ENCODE peak calls at places on chromosomes 11 and 22, in seven cellular contexts. One of them, this sample, is unnamed.

GRCh38 chr22:17369553-17370035 is 334 bp downstream of the CECR2 start:
- DNase-seq in ecto neural progenitor cell: peak
- DNase-seq in left lung: peak
- DNase-seq in NCI-H774: no peak
- DNase-seq in ureter: no peak
- DNase-seq in NCI-H2171 treated with DMSO at 0.1 percent for 48 hours: peak
- DNase-seq in stimulated activated CD4-positive, alpha-beta T cell treated with anti-CD3 and anti-CD28 coated beads, Interleukin-15, amount 100 ng/mL, for 24 hours: peak
- DNase-seq in this sample: no peak

GRCh38 chr11:113690619-113691569 is 15.2 kb downstream of the TMPRSS5 start:
- DNase-seq in left lung: peak
- DNase-seq in NCI-H774: no peak
- DNase-seq in NCI-H2171 treated with DMSO at 0.1 percent for 48 hours: no peak
- DNase-seq in stimulated activated CD4-positive, alpha-beta T cell treated with anti-CD3 and anti-CD28 coated beads, Interleukin-15, amount 100 ng/mL, for 24 hours: peak
- DNase-seq in ecto neural progenitor cell: peak
- DNase-seq in ureter: peak
- DNase-seq in this sample: no peak

GRCh38 chr11:62857541-62857982 is 18.2 kb upstream of the WDR74 start:
- DNase-seq in stimulated activated CD4-positive, alpha-beta T cell treated with anti-CD3 and anti-CD28 coated beads, Interleukin-15, amount 100 ng/mL, for 24 hours: no peak
- DNase-seq in NCI-H774: no peak
- DNase-seq in ecto neural progenitor cell: no peak
- DNase-seq in left lung: no peak
- DNase-seq in NCI-H2171 treated with DMSO at 0.1 percent for 48 hours: no peak
- DNase-seq in ureter: no peak
- DNase-seq in this sample: no peak

GRCh38 chr11:122796128-122796717 is 42.1 kb upstream of the CRTAM start:
- DNase-seq in ureter: no peak
- DNase-seq in stimulated activated CD4-positive, alpha-beta T cell treated with anti-CD3 and anti-CD28 coated beads, Interleukin-15, amount 100 ng/mL, for 24 hours: peak
- DNase-seq in NCI-H2171 treated with DMSO at 0.1 percent for 48 hours: no peak
- DNase-seq in NCI-H774: peak
- DNase-seq in left lung: no peak
- DNase-seq in ecto neural progenitor cell: peak
- DNase-seq in this sample: no peak

GRCh38 chr11:17446482-17446881 is 30.2 kb downstream of the ABCC8 start:
- DNase-seq in ureter: no peak
- DNase-seq in stimulated activated CD4-positive, alpha-beta T cell treated with anti-CD3 and anti-CD28 coated beads, Interleukin-15, amount 100 ng/mL, for 24 hours: no peak
- DNase-seq in left lung: no peak
- DNase-seq in NCI-H774: no peak
- DNase-seq in NCI-H2171 treated with DMSO at 0.1 percent for 48 hours: no peak
- DNase-seq in ecto neural progenitor cell: no peak
- DNase-seq in this sample: no peak

GRCh38 chr11:115682101-115682500 is 177.9 kb upstream of the CADM1 start:
- DNase-seq in NCI-H774: no peak
- DNase-seq in stimulated activated CD4-positive, alpha-beta T cell treated with anti-CD3 and anti-CD28 coated beads, Interleukin-15, amount 100 ng/mL, for 24 hours: no peak
- DNase-seq in left lung: no peak
- DNase-seq in ecto neural progenitor cell: no peak
- DNase-seq in NCI-H2171 treated with DMSO at 0.1 percent for 48 hours: no peak
- DNase-seq in ureter: no peak
- DNase-seq in this sample: no peak

GRCh38 chr11:112318193-112318592 is 57.5 kb upstream of the PLET1 start:
- DNase-seq in left lung: no peak
- DNase-seq in ecto neural progenitor cell: no peak
- DNase-seq in NCI-H2171 treated with DMSO at 0.1 percent for 48 hours: no peak
- DNase-seq in ureter: no peak
- DNase-seq in NCI-H774: no peak
- DNase-seq in stimulated activated CD4-positive, alpha-beta T cell treated with anti-CD3 and anti-CD28 coated beads, Interleukin-15, amount 100 ng/mL, for 24 hours: no peak
- DNase-seq in this sample: no peak

GRCh38 chr11:18000760-18001159 is 12.1 kb downstream of the SERGEF start:
- DNase-seq in stimulated activated CD4-positive, alpha-beta T cell treated with anti-CD3 and anti-CD28 coated beads, Interleukin-15, amount 100 ng/mL, for 24 hours: no peak
- DNase-seq in ecto neural progenitor cell: no peak
- DNase-seq in left lung: no peak
- DNase-seq in NCI-H774: no peak
- DNase-seq in ureter: no peak
- DNase-seq in NCI-H2171 treated with DMSO at 0.1 percent for 48 hours: no peak
- DNase-seq in this sample: no peak

GRCh38 chr22:35367331-35367886 is 13.5 kb upstream of the HMOX1 start:
- DNase-seq in NCI-H2171 treated with DMSO at 0.1 percent for 48 hours: no peak
- DNase-seq in ecto neural progenitor cell: no peak
- DNase-seq in NCI-H774: no peak
- DNase-seq in left lung: no peak
- DNase-seq in ureter: no peak
- DNase-seq in stimulated activated CD4-positive, alpha-beta T cell treated with anti-CD3 and anti-CD28 coated beads, Interleukin-15, amount 100 ng/mL, for 24 hours: no peak
- DNase-seq in this sample: no peak

GRCh38 chr22:48968201-48968959 is 859.3 kb downstream of the BRD1 start:
- DNase-seq in left lung: no peak
- DNase-seq in stimulated activated CD4-positive, alpha-beta T cell treated with anti-CD3 and anti-CD28 coated beads, Interleukin-15, amount 100 ng/mL, for 24 hours: peak
- DNase-seq in NCI-H774: no peak
- DNase-seq in NCI-H2171 treated with DMSO at 0.1 percent for 48 hours: no peak
- DNase-seq in ureter: peak
- DNase-seq in ecto neural progenitor cell: peak
- DNase-seq in this sample: peak

GRCh38 chr11:118434123-118434552 is 2.2 kb upstream of the KMT2A start:
- DNase-seq in ureter: no peak
- DNase-seq in stimulated activated CD4-positive, alpha-beta T cell treated with anti-CD3 and anti-CD28 coated beads, Interleukin-15, amount 100 ng/mL, for 24 hours: no peak
- DNase-seq in left lung: no peak
- DNase-seq in NCI-H2171 treated with DMSO at 0.1 percent for 48 hours: peak
- DNase-seq in NCI-H774: peak
- DNase-seq in ecto neural progenitor cell: no peak
- DNase-seq in this sample: peak

GRCh38 chr11:118666331-118666730 is 13.1 kb downstream of the TREH start:
- DNase-seq in stimulated activated CD4-positive, alpha-beta T cell treated with anti-CD3 and anti-CD28 coated beads, Interleukin-15, amount 100 ng/mL, for 24 hours: no peak
- DNase-seq in NCI-H2171 treated with DMSO at 0.1 percent for 48 hours: peak
- DNase-seq in left lung: no peak
- DNase-seq in ecto neural progenitor cell: no peak
- DNase-seq in NCI-H774: no peak
- DNase-seq in ureter: no peak
- DNase-seq in this sample: no peak

GRCh38 chr11:73306069-73306468 is 2.0 kb upstream of the ARHGEF17 start:
- DNase-seq in stimulated activated CD4-positive, alpha-beta T cell treated with anti-CD3 and anti-CD28 coated beads, Interleukin-15, amount 100 ng/mL, for 24 hours: no peak
- DNase-seq in left lung: no peak
- DNase-seq in ecto neural progenitor cell: no peak
- DNase-seq in NCI-H2171 treated with DMSO at 0.1 percent for 48 hours: no peak
- DNase-seq in ureter: no peak
- DNase-seq in NCI-H774: no peak
- DNase-seq in this sample: no peak

GRCh38 chr11:15947681-15948648 is 408.4 kb downstream of the SOX6 start:
- DNase-seq in left lung: no peak
- DNase-seq in NCI-H2171 treated with DMSO at 0.1 percent for 48 hours: no peak
- DNase-seq in NCI-H774: no peak
- DNase-seq in stimulated activated CD4-positive, alpha-beta T cell treated with anti-CD3 and anti-CD28 coated beads, Interleukin-15, amount 100 ng/mL, for 24 hours: no peak
- DNase-seq in ecto neural progenitor cell: no peak
- DNase-seq in ureter: no peak
- DNase-seq in this sample: no peak

GRCh38 chr11:121563003-121563402 is 110.2 kb upstream of the SORL1-AS1 start:
- DNase-seq in ureter: no peak
- DNase-seq in left lung: no peak
- DNase-seq in NCI-H774: no peak
- DNase-seq in NCI-H2171 treated with DMSO at 0.1 percent for 48 hours: no peak
- DNase-seq in stimulated activated CD4-positive, alpha-beta T cell treated with anti-CD3 and anti-CD28 coated beads, Interleukin-15, amount 100 ng/mL, for 24 hours: peak
- DNase-seq in ecto neural progenitor cell: no peak
- DNase-seq in this sample: no peak

GRCh38 chr22:31933406-31933805 is 10.9 kb upstream of the YWHAH start:
- DNase-seq in left lung: no peak
- DNase-seq in stimulated activated CD4-positive, alpha-beta T cell treated with anti-CD3 and anti-CD28 coated beads, Interleukin-15, amount 100 ng/mL, for 24 hours: no peak
- DNase-seq in ureter: no peak
- DNase-seq in NCI-H2171 treated with DMSO at 0.1 percent for 48 hours: no peak
- DNase-seq in ecto neural progenitor cell: no peak
- DNase-seq in NCI-H774: no peak
- DNase-seq in this sample: no peak

GRCh38 chr11:92859290-92859689 is 110.2 kb upstream of the MTNR1B start:
- DNase-seq in ureter: no peak
- DNase-seq in ecto neural progenitor cell: no peak
- DNase-seq in left lung: no peak
- DNase-seq in NCI-H774: no peak
- DNase-seq in NCI-H2171 treated with DMSO at 0.1 percent for 48 hours: no peak
- DNase-seq in stimulated activated CD4-positive, alpha-beta T cell treated with anti-CD3 and anti-CD28 coated beads, Interleukin-15, amount 100 ng/mL, for 24 hours: no peak
- DNase-seq in this sample: no peak

GRCh38 chr11:132177106-132177505 is 806.7 kb downstream of the NTM start:
- DNase-seq in NCI-H774: no peak
- DNase-seq in ecto neural progenitor cell: no peak
- DNase-seq in stimulated activated CD4-positive, alpha-beta T cell treated with anti-CD3 and anti-CD28 coated beads, Interleukin-15, amount 100 ng/mL, for 24 hours: no peak
- DNase-seq in ureter: no peak
- DNase-seq in NCI-H2171 treated with DMSO at 0.1 percent for 48 hours: no peak
- DNase-seq in left lung: no peak
- DNase-seq in this sample: no peak

GRCh38 chr11:27040302-27041115 is at the start of gene BBOX1:
- DNase-seq in ureter: peak
- DNase-seq in ecto neural progenitor cell: no peak
- DNase-seq in left lung: no peak
- DNase-seq in NCI-H2171 treated with DMSO at 0.1 percent for 48 hours: no peak
- DNase-seq in NCI-H774: peak
- DNase-seq in stimulated activated CD4-positive, alpha-beta T cell treated with anti-CD3 and anti-CD28 coated beads, Interleukin-15, amount 100 ng/mL, for 24 hours: no peak
- DNase-seq in this sample: no peak

GRCh38 chr11:129695543-129696308 is 119.9 kb upstream of the TMEM45B start:
- DNase-seq in NCI-H774: peak
- DNase-seq in left lung: peak
- DNase-seq in NCI-H2171 treated with DMSO at 0.1 percent for 48 hours: no peak
- DNase-seq in stimulated activated CD4-positive, alpha-beta T cell treated with anti-CD3 and anti-CD28 coated beads, Interleukin-15, amount 100 ng/mL, for 24 hours: peak
- DNase-seq in ureter: peak
- DNase-seq in ecto neural progenitor cell: peak
- DNase-seq in this sample: peak

GRCh38 chr11:66970371-66970807 is 4.7 kb upstream of the C11orf86 start:
- DNase-seq in left lung: no peak
- DNase-seq in ureter: no peak
- DNase-seq in stimulated activated CD4-positive, alpha-beta T cell treated with anti-CD3 and anti-CD28 coated beads, Interleukin-15, amount 100 ng/mL, for 24 hours: no peak
- DNase-seq in ecto neural progenitor cell: no peak
- DNase-seq in NCI-H774: no peak
- DNase-seq in NCI-H2171 treated with DMSO at 0.1 percent for 48 hours: no peak
- DNase-seq in this sample: no peak

GRCh38 chr22:43526117-43526655 is 114.4 kb downstream of the MPPED1 start:
- DNase-seq in ureter: no peak
- DNase-seq in ecto neural progenitor cell: no peak
- DNase-seq in NCI-H2171 treated with DMSO at 0.1 percent for 48 hours: no peak
- DNase-seq in stimulated activated CD4-positive, alpha-beta T cell treated with anti-CD3 and anti-CD28 coated beads, Interleukin-15, amount 100 ng/mL, for 24 hours: no peak
- DNase-seq in left lung: peak
- DNase-seq in NCI-H774: no peak
- DNase-seq in this sample: no peak

GRCh38 chr11:129282634-129283033 is 90.5 kb upstream of the ARHGAP32 start:
- DNase-seq in ecto neural progenitor cell: no peak
- DNase-seq in ureter: no peak
- DNase-seq in NCI-H774: no peak
- DNase-seq in stimulated activated CD4-positive, alpha-beta T cell treated with anti-CD3 and anti-CD28 coated beads, Interleukin-15, amount 100 ng/mL, for 24 hours: no peak
- DNase-seq in left lung: no peak
- DNase-seq in NCI-H2171 treated with DMSO at 0.1 percent for 48 hours: no peak
- DNase-seq in this sample: no peak

GRCh38 chr22:29070490-29070889 is 2.3 kb upstream of the KREMEN1 start:
- DNase-seq in ureter: no peak
- DNase-seq in NCI-H774: no peak
- DNase-seq in left lung: no peak
- DNase-seq in stimulated activated CD4-positive, alpha-beta T cell treated with anti-CD3 and anti-CD28 coated beads, Interleukin-15, amount 100 ng/mL, for 24 hours: no peak
- DNase-seq in NCI-H2171 treated with DMSO at 0.1 percent for 48 hours: peak
- DNase-seq in ecto neural progenitor cell: no peak
- DNase-seq in this sample: no peak

GRCh38 chr22:46734830-46735453 is 3.1 kb downstream of the CERK start:
- DNase-seq in ecto neural progenitor cell: peak
- DNase-seq in NCI-H2171 treated with DMSO at 0.1 percent for 48 hours: no peak
- DNase-seq in ureter: no peak
- DNase-seq in NCI-H774: no peak
- DNase-seq in stimulated activated CD4-positive, alpha-beta T cell treated with anti-CD3 and anti-CD28 coated beads, Interleukin-15, amount 100 ng/mL, for 24 hours: peak
- DNase-seq in left lung: peak
- DNase-seq in this sample: no peak

GRCh38 chr11:47986742-47987141 is 6.4 kb downstream of the PTPRJ start:
- DNase-seq in stimulated activated CD4-positive, alpha-beta T cell treated with anti-CD3 and anti-CD28 coated beads, Interleukin-15, amount 100 ng/mL, for 24 hours: no peak
- DNase-seq in ureter: no peak
- DNase-seq in left lung: no peak
- DNase-seq in ecto neural progenitor cell: no peak
- DNase-seq in NCI-H774: no peak
- DNase-seq in NCI-H2171 treated with DMSO at 0.1 percent for 48 hours: no peak
- DNase-seq in this sample: no peak

GRCh38 chr11:116515666-116516184 is 257.1 kb downstream of the BUD13 start:
- DNase-seq in left lung: no peak
- DNase-seq in NCI-H2171 treated with DMSO at 0.1 percent for 48 hours: peak
- DNase-seq in stimulated activated CD4-positive, alpha-beta T cell treated with anti-CD3 and anti-CD28 coated beads, Interleukin-15, amount 100 ng/mL, for 24 hours: no peak
- DNase-seq in ecto neural progenitor cell: peak
- DNase-seq in NCI-H774: peak
- DNase-seq in ureter: no peak
- DNase-seq in this sample: peak

GRCh38 chr11:1644601-1645356 is 15.2 kb downstream of the KRTAP5-5 start:
- DNase-seq in ecto neural progenitor cell: no peak
- DNase-seq in NCI-H2171 treated with DMSO at 0.1 percent for 48 hours: no peak
- DNase-seq in left lung: no peak
- DNase-seq in stimulated activated CD4-positive, alpha-beta T cell treated with anti-CD3 and anti-CD28 coated beads, Interleukin-15, amount 100 ng/mL, for 24 hours: no peak
- DNase-seq in ureter: no peak
- DNase-seq in NCI-H774: no peak
- DNase-seq in this sample: no peak